ENCODE peak calls at places on chromosomes 2 and 18, in four cellular contexts. G is H1, R is HCT116, H is Panc1. V is an unnamed sample.

GRCh38 chr2:230325316-230326243 is 1.4 kb upstream of the SP140L start:
- DNase-seq in H (no peak), G (no peak), R (no peak), V (no peak)

GRCh38 chr18:26460449-26461091 is 87.8 kb downstream of the KCTD1 start:
- DNase-seq in R (no peak), H (no peak), G (no peak), V (no peak)

GRCh38 chr18:58615150-58616132 is 13.4 kb downstream of the ALPK2 start:
- DNase-seq in R (no peak), H (no peak), G (no peak), V (no peak)

GRCh38 chr2:237574467-237574866 is 8.1 kb downstream of the PRLH start:
- DNase-seq in R (no peak), H (no peak), G (no peak), V (no peak)

GRCh38 chr2:41879367-41879871 is 168.4 kb upstream of the PKDCC start:
- DNase-seq in H (no peak), G (no peak), R (no peak), V (no peak)

GRCh38 chr2:188478724-188479123 is 187.1 kb downstream of the GULP1 start:
- DNase-seq in R (no peak), G (no peak), H (no peak), V (no peak)

GRCh38 chr2:75633620-75634019 is 13.0 kb upstream of the MRPL19 start:
- DNase-seq in R (no peak), H (no peak), G (no peak), V (no peak)

GRCh38 chr18:78741381-78742340 is 238.0 kb upstream of the SALL3 start:
- DNase-seq in G (no peak), H (no peak), R (no peak), V (no peak)

GRCh38 chr18:44107187-44107586 is 573.5 kb upstream of the SETBP1 start:
- DNase-seq in R (no peak), G (no peak), H (no peak), V (no peak)

GRCh38 chr2:98313512-98314250 is 32.6 kb upstream of the CNGA3 start:
- DNase-seq in H (no peak), G (no peak), R (no peak), V (no peak)

GRCh38 chr2:240074545-240074944 is 21.2 kb upstream of the OR6B3 start:
- DNase-seq in H (no peak), G (no peak), R (no peak), V (no peak)

GRCh38 chr2:113117594-113118262 is 9.7 kb upstream of the IL1RN start:
- DNase-seq in R (no peak), G (no peak), H (no peak), V (peak)

GRCh38 chr18:41681138-41681881 is 273.7 kb upstream of the PIK3C3 start:
- DNase-seq in H (no peak), R (no peak), G (no peak), V (no peak)

GRCh38 chr18:23068692-23069305 is 66.5 kb upstream of the CABLES1 start:
- DNase-seq in G (no peak), H (no peak), R (no peak), V (no peak)

GRCh38 chr2:205680067-205680466 is 2.2 kb upstream of the NRP2 start:
- DNase-seq in R (peak), H (peak), G (peak), V (peak)

GRCh38 chr18:36848609-36849008 is 19.7 kb downstream of the KIAA1328 start:
- DNase-seq in H (no peak), R (no peak), G (no peak), V (no peak)

GRCh38 chr2:2229898-2230817 is 100.9 kb downstream of the MYT1L start:
- DNase-seq in H (no peak), G (no peak), R (no peak), V (no peak)

GRCh38 chr2:223081789-223082188 is 29.8 kb downstream of the KCNE4 start:
- DNase-seq in H (no peak), R (no peak), G (no peak), V (no peak)

GRCh38 chr18:39057423-39058057 is 1491.9 kb upstream of the CELF4 start:
- DNase-seq in H (no peak), G (no peak), R (peak), V (no peak)

GRCh38 chr2:107235491-107236254 is 349.7 kb upstream of the ST6GAL2 start:
- DNase-seq in G (no peak), H (no peak), R (no peak), V (no peak)

GRCh38 chr18:60668583-60668982 is 296.0 kb upstream of the MC4R start:
- DNase-seq in R (no peak), H (no peak), G (no peak), V (no peak)

GRCh38 chr2:207112397-207112796 is 53.4 kb downstream of the KLF7 start:
- DNase-seq in R (no peak), H (no peak), G (no peak), V (no peak)

GRCh38 chr2:14633451-14634211 is 1.1 kb downstream of the LRATD1 start:
- DNase-seq in G (no peak), R (no peak), H (no peak), V (no peak)

GRCh38 chr2:118565816-118566540 is 281.5 kb downstream of the EN1 start:
- DNase-seq in R (no peak), H (no peak), G (no peak), V (no peak)

GRCh38 chr2:9146656-9147055 is 60.0 kb upstream of the ASAP2 start:
- DNase-seq in H (no peak), G (no peak), R (no peak), V (no peak)

GRCh38 chr2:55120634-55121359 is 70.5 kb upstream of the RTN4 start:
- DNase-seq in R (no peak), H (no peak), G (no peak), V (no peak)

GRCh38 chr18:44654555-44654954 is 26.1 kb upstream of the SETBP1 start:
- DNase-seq in G (no peak), H (no peak), R (no peak), V (no peak)

GRCh38 chr2:103161456-103162289 is 399.8 kb downstream of the TMEM182 start:
- DNase-seq in R (peak), H (peak), G (no peak), V (peak)

GRCh38 chr2:190137561-190137960 is 75.0 kb upstream of the MSTN start:
- DNase-seq in H (no peak), G (no peak), R (no peak), V (no peak)

GRCh38 chr2:40105593-40105992 is 326.5 kb upstream of the THUMPD2 start:
- DNase-seq in G (no peak), R (no peak), H (no peak), V (no peak)

GRCh38 chr2:37282746-37283145 is 41.9 kb downstream of the PRKD3 start:
- DNase-seq in G (no peak), R (no peak), H (no peak), V (no peak)

GRCh38 chr2:25567406-25567805 is 106.0 kb downstream of the DTNB start:
- DNase-seq in G (no peak), H (peak), R (peak), V (peak)

GRCh38 chr2:13714466-13714865 is 918.1 kb upstream of the LRATD1 start:
- DNase-seq in R (no peak), G (no peak), H (no peak), V (no peak)

GRCh38 chr2:26767894-26768487 is 3.9 kb downstream of the SLC35F6 start:
- DNase-seq in G (no peak), H (no peak), R (no peak), V (no peak)

DNA sequence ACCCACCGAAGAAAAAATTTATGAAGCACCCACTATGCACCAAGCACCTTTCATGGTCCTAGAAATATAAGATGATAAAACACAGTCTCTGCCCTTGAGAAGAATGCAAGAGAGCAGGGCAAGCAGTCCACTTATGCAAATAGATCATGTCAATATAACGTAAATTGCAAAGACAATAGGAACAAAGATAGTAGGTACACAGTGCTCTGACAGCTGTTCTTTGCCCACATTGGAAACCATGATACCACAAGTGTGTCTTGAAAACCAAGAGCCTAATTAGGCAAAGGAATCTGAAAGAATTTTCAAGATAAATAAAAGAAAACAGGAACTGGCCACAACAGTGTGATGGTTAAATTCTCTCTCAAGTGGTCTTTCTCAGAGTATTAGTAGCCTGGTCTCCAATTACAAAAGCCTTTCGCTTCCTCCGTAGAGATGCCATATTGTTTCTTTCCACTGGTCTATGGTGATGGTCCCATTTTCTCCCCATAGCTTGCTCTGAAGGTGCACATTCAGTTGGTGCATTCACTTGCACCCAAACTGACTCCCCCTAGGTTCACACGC is 108.5 kb downstream of the VWC2L start:
- DNase-seq in R (no peak), H (no peak), G (no peak), V (no peak)
- TF ChIP-seq SIN3A in R (no peak), H (no peak), G (no peak), V (no peak)

GRCh38 chr2:70690846-70691245 is 77.2 kb downstream of the ADD2 start:
- DNase-seq in R (no peak), H (no peak), G (no peak), V (no peak)
- TF ChIP-seq SIN3A in R (no peak), H (no peak), G (no peak), V (no peak)

GRCh38 chr18:13376298-13376840 is 157.8 kb downstream of the LDLRAD4 start:
- DNase-seq in R (no peak), G (no peak), H (no peak), V (no peak)
- TF ChIP-seq SIN3A in R (no peak), G (no peak), H (no peak), V (no peak)

GRCh38 chr18:35467624-35468016 is 30.1 kb downstream of the INO80C start:
- DNase-seq in R (no peak), H (no peak), G (no peak), V (no peak)
- TF ChIP-seq SIN3A in R (no peak), H (no peak), G (no peak), V (no peak)

DNA sequence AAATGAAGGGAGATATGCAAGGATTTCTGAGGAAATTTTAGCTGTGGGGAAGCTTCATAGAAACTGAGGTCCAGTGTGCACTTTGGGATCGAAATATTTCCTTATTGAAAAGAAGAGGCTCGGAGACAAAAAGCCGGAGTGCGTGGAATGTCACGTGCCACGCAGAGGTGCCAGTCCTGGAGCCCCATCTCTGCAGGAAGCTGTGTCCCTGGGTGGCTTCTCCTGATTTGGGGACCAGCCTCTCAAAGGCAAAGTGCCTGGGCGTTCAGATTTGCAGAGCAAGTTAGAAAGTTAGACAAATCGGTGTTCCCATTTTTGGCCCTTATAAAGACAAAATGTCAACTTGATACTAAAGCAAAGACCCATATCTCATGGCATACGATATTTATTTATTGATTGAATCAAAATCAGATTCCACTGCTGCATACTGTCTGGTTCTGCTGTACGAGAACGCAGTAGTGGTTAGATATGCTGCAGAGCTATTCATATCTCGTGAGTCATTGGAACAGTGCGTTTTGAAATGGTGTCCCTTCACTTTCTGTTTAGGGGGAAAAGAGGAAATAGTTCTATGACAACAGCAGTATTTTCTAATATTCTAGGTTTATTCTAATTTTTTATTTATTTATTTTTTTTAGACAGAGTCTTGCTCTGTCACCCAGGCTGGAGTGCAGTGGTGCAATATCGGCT is 9.1 kb upstream of the ATG16L1 start:
- DNase-seq in R (no peak), G (no peak), H (no peak), V (no peak)
- TF ChIP-seq SIN3A in R (no peak), G (no peak), H (no peak), V (no peak)

DNA sequence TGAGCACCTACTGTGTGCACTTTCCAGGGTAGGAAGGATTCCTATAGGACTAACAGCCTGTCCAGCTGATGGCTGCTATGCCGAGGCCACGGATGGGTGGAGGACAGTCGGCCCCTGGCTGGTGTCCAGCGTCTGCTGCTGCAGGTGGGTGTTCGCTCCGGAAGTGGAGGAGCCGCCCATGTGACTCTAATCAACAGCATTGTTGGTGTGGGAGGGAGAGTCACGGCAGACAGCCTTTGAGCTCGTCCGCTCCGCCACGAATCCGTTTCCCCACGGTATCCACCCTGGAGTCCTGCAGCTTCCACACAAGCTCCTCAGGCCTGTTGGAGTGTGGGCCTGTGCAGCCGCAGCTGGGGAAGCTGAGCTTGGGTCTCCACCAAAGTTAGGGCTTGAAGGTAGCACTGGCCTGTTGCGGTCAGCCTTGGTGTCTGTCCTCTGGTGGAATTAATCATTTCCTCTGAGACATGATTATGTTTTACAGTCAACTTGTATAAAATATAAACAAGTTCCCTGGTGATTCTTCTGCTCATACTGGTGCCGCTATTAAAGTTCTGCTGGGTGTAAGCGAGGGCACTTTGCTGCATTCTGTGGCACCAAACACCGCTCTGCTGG is 185.9 kb upstream of the TPO start:
- DNase-seq in H (no peak), R (no peak), G (no peak), V (peak)
- TF ChIP-seq SIN3A in H (no peak), R (no peak), G (no peak), V (no peak)

DNA sequence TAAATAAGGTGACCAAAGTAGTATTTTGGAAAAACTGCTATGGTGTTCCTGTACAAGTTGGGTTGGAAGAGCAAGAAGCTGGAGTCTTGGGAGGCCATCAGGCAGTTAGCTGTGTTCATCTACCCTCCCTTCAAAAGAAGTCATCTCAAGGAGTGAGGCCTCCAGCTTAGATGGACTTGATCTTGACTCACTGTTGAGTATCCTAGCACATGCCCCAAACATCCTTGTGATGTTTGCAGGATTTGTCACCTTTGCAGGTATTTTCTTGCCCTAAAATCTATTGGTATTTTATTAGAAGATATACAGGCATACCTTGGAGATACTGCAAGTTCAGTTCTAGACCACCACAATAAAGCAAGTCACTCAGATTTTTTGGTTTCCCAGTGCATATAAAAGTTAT is 30.2 kb downstream of the RNMT start:
- DNase-seq in H (no peak), G (no peak), R (no peak), V (no peak)
- TF ChIP-seq SIN3A in H (no peak), G (no peak), R (no peak), V (no peak)

GRCh38 chr2:231480781-231481180 is 16.5 kb upstream of the NCL start:
- DNase-seq in R (no peak), H (no peak), G (no peak), V (no peak)

GRCh38 chr2:231475965-231476364 is 11.7 kb upstream of the NCL start:
- DNase-seq in G (no peak), R (no peak), H (no peak), V (no peak)

GRCh38 chr2:231482806-231483391 is 18.6 kb upstream of the NCL start:
- DNase-seq in R (no peak), G (no peak), H (no peak), V (peak)

GRCh38 chr2:231476920-231477319 is 12.6 kb upstream of the NCL start:
- DNase-seq in G (no peak), R (no peak), H (no peak), V (no peak)

DNA sequence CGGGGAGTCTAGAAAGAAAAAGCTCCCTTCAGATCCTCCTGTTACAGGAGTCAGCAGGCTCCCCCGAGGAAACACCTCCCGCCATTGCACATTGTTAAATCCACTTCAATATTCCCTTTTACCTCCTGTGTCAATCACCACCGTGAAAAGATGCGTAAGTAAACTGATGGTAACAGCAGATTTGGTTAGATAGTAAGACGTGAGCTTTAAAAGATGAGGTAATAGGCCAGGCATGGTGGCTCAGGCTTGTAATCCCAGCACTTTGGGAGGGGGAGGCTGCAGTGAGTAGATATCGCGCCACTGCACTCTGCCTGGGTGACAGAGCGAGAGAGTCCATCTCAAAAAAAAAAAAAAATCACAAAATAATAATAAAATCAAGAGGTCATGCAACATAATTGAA is 15.2 kb upstream of the NCL start:
- DNase-seq in H (no peak), R (no peak), G (no peak), V (no peak)
- TF ChIP-seq SIN3A in H (no peak), R (no peak), G (no peak), V (no peak)

DNA sequence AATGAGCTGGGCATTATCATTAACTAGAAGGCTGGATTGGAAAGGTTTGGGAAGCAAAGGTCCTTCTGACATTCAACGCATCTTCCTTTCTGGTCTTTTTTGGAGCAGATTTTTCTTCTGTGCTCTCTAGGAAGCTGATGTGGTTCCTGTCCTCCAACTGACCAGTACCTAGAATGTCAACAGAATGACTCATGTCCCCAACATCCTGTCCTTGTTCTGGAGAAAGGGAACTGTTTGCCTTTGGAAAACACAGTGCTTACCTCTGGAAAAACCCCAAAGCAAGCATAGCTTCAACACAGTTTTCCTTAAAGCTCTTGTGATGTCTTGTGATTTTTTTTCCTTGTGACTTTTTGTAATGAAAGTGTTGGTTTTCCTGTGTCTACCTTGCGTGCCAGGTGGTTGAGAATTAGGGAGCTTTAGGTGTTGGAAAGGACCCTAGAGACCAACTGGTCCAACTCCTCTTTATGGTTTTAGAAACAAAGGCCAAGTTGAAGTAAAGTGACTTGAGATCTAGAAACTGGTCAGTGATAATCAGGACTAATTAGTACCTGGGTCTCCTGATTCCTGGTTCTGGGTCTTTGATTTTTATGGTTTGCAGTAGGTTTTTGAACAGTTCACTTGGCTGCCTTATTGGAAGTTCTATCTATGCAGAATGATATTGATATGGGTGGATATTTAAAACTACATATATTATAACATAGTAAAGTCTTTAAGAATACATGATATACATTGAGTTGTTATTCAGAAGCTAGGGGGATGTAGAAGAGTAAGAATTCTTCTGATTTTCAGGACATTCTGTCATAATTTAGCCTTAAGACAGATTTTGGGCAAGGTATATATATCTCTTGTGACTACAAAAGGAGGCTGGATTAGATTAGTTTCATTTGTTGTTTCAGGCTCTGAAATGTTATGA is 70.5 kb downstream of the FMNL2 start:
- DNase-seq in G (no peak), H (peak), R (peak), V (no peak)
- TF ChIP-seq SIN3A in G (no peak), H (no peak), R (no peak), V (no peak)

V was measured in K562.